ENCODE peak calls at places on chromosomes 4 and X, in four cellular contexts. V, F, Q and B are unnamed samples.

GRCh38 chrX:9668537-9668936 is 97.1 kb downstream of the GPR143 start:
- DNase-seq in V (no peak), F (no peak), Q (no peak), B (no peak)

GRCh38 chrX:11040976-11041375 is 70.2 kb upstream of the HCCS start:
- DNase-seq in V (no peak), F (no peak), Q (no peak), B (no peak)

GRCh38 chr4:86924805-86925204 is 10.0 kb upstream of the AFF1 start:
- DNase-seq in V (no peak), F (no peak), Q (no peak), B (no peak)

GRCh38 chr4:139711461-139711860 is 45.8 kb downstream of the MGST2 start:
- DNase-seq in V (no peak), F (no peak), Q (no peak), B (no peak)

GRCh38 chr4:76585897-76586360 is 150.9 kb downstream of the SHROOM3 start:
- DNase-seq in V (no peak), F (peak; percentile 95), Q (peak; percentile 70), B (peak; percentile 90)

GRCh38 chr4:24657768-24658617 is 73.6 kb upstream of the DHX15 start:
- DNase-seq in V (peak; percentile 82), F (peak; percentile 65), Q (no peak), B (peak; percentile 87)

GRCh38 chr4:169658970-169659735 is 38.8 kb downstream of the CLCN3 start:
- DNase-seq in V (no peak), F (no peak), Q (no peak), B (no peak)

GRCh38 chr4:149914521-149915115 is 99.0 kb upstream of the IQCM start:
- DNase-seq in V (no peak), F (no peak), Q (peak; percentile 37), B (peak; percentile 66)

GRCh38 chr4:123446791-123447474 is 50.3 kb downstream of the SPRY1 start:
- DNase-seq in V (no peak), F (no peak), Q (peak; percentile 35), B (peak; percentile 70)

GRCh38 chrX:316351-317325 is 2.0 kb downstream of the GTPBP6 start:
- DNase-seq in V (peak; percentile 67), F (peak; percentile 53), Q (no peak), B (no peak)

GRCh38 chr4:121973791-121974190 is 21.9 kb upstream of the TRPC3 start:
- DNase-seq in V (no peak), F (no peak), Q (no peak), B (no peak)

GRCh38 chrX:51804741-51805140 is 61.5 kb downstream of the GSPT2 start:
- DNase-seq in V (no peak), F (no peak), Q (no peak), B (peak; percentile 4)

GRCh38 chr4:175373031-175373430 is 439.0 kb downstream of the GPM6A start:
- DNase-seq in V (no peak), F (no peak), Q (no peak), B (no peak)

GRCh38 chrX:15143825-15144121 is 126.1 kb downstream of the ASB9 start:
- DNase-seq in V (no peak), F (no peak), Q (no peak), B (no peak)

GRCh38 chr4:40055873-40056721 is 553 bp upstream of the N4BP2 start:
- DNase-seq in V (peak; percentile 83), F (peak; percentile 82), Q (peak; percentile 60), B (peak; percentile 88)

GRCh38 chrX:71302461-71303213 is 1.1 kb downstream of the ITGB1BP2 start:
- DNase-seq in V (no peak), F (no peak), Q (no peak), B (no peak)

GRCh38 chrX:68842351-68842750 is 13.5 kb downstream of the EFNB1 start:
- DNase-seq in V (no peak), F (peak; percentile 75), Q (peak; percentile 57), B (peak; percentile 77)

GRCh38 chrX:8955521-8955920 is 78.4 kb downstream of the FAM9B start:
- DNase-seq in V (no peak), F (no peak), Q (no peak), B (no peak)

GRCh38 chrX:127873637-127874036 is 178.6 kb downstream of the ACTRT1 start:
- DNase-seq in V (no peak), F (no peak), Q (no peak), B (no peak)

GRCh38 chr4:146243883-146244277 is 29.5 kb downstream of the REELD1 start:
- DNase-seq in V (no peak), F (no peak), Q (no peak), B (no peak)

GRCh38 chrX:14056201-14056600 is 26.5 kb upstream of the GEMIN8 start:
- DNase-seq in V (no peak), F (no peak), Q (no peak), B (no peak)

GRCh38 chr4:23981328-23981727 is 91.5 kb upstream of the PPARGC1A start:
- DNase-seq in V (no peak), F (no peak), Q (no peak), B (no peak)

GRCh38 chrX:12949927-12950656 is 24.8 kb upstream of the TMSB4X start:
- DNase-seq in V (peak; percentile 88), F (peak; percentile 80), Q (no peak), B (no peak)

GRCh38 chrX:54639346-54640102 is 109.5 kb downstream of the GNL3L start:
- DNase-seq in V (peak; percentile 96), F (peak; percentile 92), Q (peak; percentile 87), B (peak; percentile 96)

GRCh38 chrX:153438522-153438921 is 7.3 kb downstream of the TREX2 start:
- DNase-seq in V (no peak), F (no peak), Q (peak; percentile 1), B (peak; percentile 46)

GRCh38 chr4:111530446-111530845 is 614.8 kb upstream of the FAM241A start:
- DNase-seq in V (no peak), F (no peak), Q (no peak), B (no peak)

GRCh38 chrX:51802917-51803688 is 59.9 kb downstream of the GSPT2 start:
- DNase-seq in V (no peak), F (peak; percentile 65), Q (peak; percentile 67), B (peak; percentile 87)

GRCh38 chr4:178205826-178206225 is 763.6 kb upstream of the AGA start:
- DNase-seq in V (no peak), F (no peak), Q (no peak), B (no peak)